ENCODE peak calls at places on chromosomes 11 and 22, in ten cellular contexts. One of them, this sample, is unnamed.

GRCh38 chr22:38935023-38935422 is 22.4 kb upstream of the APOBEC3A start:
- DNase-seq in adipocyte: no peak
- DNase-seq in IMR-90: no peak
- DNase-seq in Peyer's patch: peak; percentile 97
- DNase-seq in mesenchymal stem cell: no peak
- DNase-seq in MM.1S: no peak
- DNase-seq in heart left ventricle: peak; percentile 83
- DNase-seq in fibroblast of lung: no peak
- DNase-seq in upper lobe of right lung: peak; percentile 96
- DNase-seq in mammary epithelial cell: peak; percentile 54
- DNase-seq in this sample: no peak

GRCh38 chr22:43901976-43902643 is 10.3 kb upstream of the PNPLA5 start:
- DNase-seq in mammary epithelial cell: no peak
- DNase-seq in upper lobe of right lung: no peak
- DNase-seq in MM.1S: no peak
- DNase-seq in Peyer's patch: no peak
- DNase-seq in fibroblast of lung: peak; percentile 97
- DNase-seq in heart left ventricle: no peak
- DNase-seq in IMR-90: peak; percentile 97
- DNase-seq in mesenchymal stem cell: peak; percentile 92
- DNase-seq in adipocyte: peak; percentile 81
- DNase-seq in this sample: no peak

GRCh38 chr22:35564975-35565867 is 24.6 kb downstream of the RASD2 start:
- DNase-seq in upper lobe of right lung: no peak
- DNase-seq in MM.1S: no peak
- DNase-seq in Peyer's patch: no peak
- DNase-seq in adipocyte: peak; percentile 20
- DNase-seq in mesenchymal stem cell: no peak
- DNase-seq in mammary epithelial cell: no peak
- DNase-seq in fibroblast of lung: peak; percentile 80
- DNase-seq in IMR-90: peak; percentile 78
- DNase-seq in heart left ventricle: no peak
- DNase-seq in this sample: no peak

GRCh38 chr11:85755285-85755684 is 55.7 kb downstream of the SYTL2 start:
- DNase-seq in heart left ventricle: no peak
- DNase-seq in IMR-90: no peak
- DNase-seq in MM.1S: no peak
- DNase-seq in mesenchymal stem cell: no peak
- DNase-seq in adipocyte: no peak
- DNase-seq in upper lobe of right lung: no peak
- DNase-seq in mammary epithelial cell: no peak
- DNase-seq in fibroblast of lung: no peak
- DNase-seq in Peyer's patch: no peak
- DNase-seq in this sample: no peak

GRCh38 chr11:132234878-132235277 is 864.5 kb downstream of the NTM start:
- DNase-seq in fibroblast of lung: peak; percentile 90
- DNase-seq in mammary epithelial cell: peak; percentile 23
- DNase-seq in mesenchymal stem cell: peak; percentile 7
- DNase-seq in Peyer's patch: no peak
- DNase-seq in MM.1S: no peak
- DNase-seq in heart left ventricle: no peak
- DNase-seq in adipocyte: peak; percentile 34
- DNase-seq in upper lobe of right lung: no peak
- DNase-seq in IMR-90: peak; percentile 93
- DNase-seq in this sample: no peak

GRCh38 chr11:94023856-94024255 is 2.7 kb downstream of the HEPHL1 start:
- DNase-seq in fibroblast of lung: no peak
- DNase-seq in adipocyte: no peak
- DNase-seq in Peyer's patch: no peak
- DNase-seq in MM.1S: no peak
- DNase-seq in heart left ventricle: no peak
- DNase-seq in IMR-90: no peak
- DNase-seq in mesenchymal stem cell: no peak
- DNase-seq in mammary epithelial cell: no peak
- DNase-seq in upper lobe of right lung: no peak
- DNase-seq in this sample: no peak

GRCh38 chr11:81995907-81996306 is 737.8 kb downstream of the FAM181B start:
- DNase-seq in mesenchymal stem cell: no peak
- DNase-seq in adipocyte: no peak
- DNase-seq in Peyer's patch: no peak
- DNase-seq in IMR-90: no peak
- DNase-seq in MM.1S: no peak
- DNase-seq in fibroblast of lung: no peak
- DNase-seq in heart left ventricle: no peak
- DNase-seq in mammary epithelial cell: no peak
- DNase-seq in upper lobe of right lung: no peak
- DNase-seq in this sample: no peak

GRCh38 chr11:46856605-46857339 is 10.7 kb upstream of the CKAP5 start:
- DNase-seq in Peyer's patch: no peak
- DNase-seq in mammary epithelial cell: no peak
- DNase-seq in adipocyte: no peak
- DNase-seq in fibroblast of lung: no peak
- DNase-seq in MM.1S: no peak
- DNase-seq in upper lobe of right lung: no peak
- DNase-seq in heart left ventricle: no peak
- DNase-seq in mesenchymal stem cell: no peak
- DNase-seq in IMR-90: no peak
- DNase-seq in this sample: no peak

GRCh38 chr11:9462172-9462799 is 1.5 kb downstream of the ZNF143 start:
- DNase-seq in IMR-90: peak; percentile 25
- DNase-seq in mesenchymal stem cell: peak; percentile 45
- DNase-seq in upper lobe of right lung: peak; percentile 33
- DNase-seq in mammary epithelial cell: peak; percentile 12
- DNase-seq in Peyer's patch: no peak
- DNase-seq in MM.1S: no peak
- DNase-seq in adipocyte: peak; percentile 49
- DNase-seq in heart left ventricle: no peak
- DNase-seq in fibroblast of lung: peak; percentile 53
- DNase-seq in this sample: no peak

GRCh38 chr22:29112102-29112501 is 39.3 kb downstream of the KREMEN1 start:
- DNase-seq in mesenchymal stem cell: no peak
- DNase-seq in Peyer's patch: no peak
- DNase-seq in mammary epithelial cell: no peak
- DNase-seq in fibroblast of lung: no peak
- DNase-seq in IMR-90: no peak
- DNase-seq in adipocyte: no peak
- DNase-seq in heart left ventricle: no peak
- DNase-seq in upper lobe of right lung: no peak
- DNase-seq in MM.1S: no peak
- DNase-seq in this sample: no peak

GRCh38 chr22:27748355-27749168 is 53.0 kb downstream of the MN1 start:
- DNase-seq in IMR-90: peak; percentile 58
- DNase-seq in upper lobe of right lung: peak; percentile 12
- DNase-seq in mammary epithelial cell: peak; percentile 76
- DNase-seq in mesenchymal stem cell: peak; percentile 81
- DNase-seq in adipocyte: peak; percentile 87
- DNase-seq in heart left ventricle: peak; percentile 45
- DNase-seq in Peyer's patch: no peak
- DNase-seq in fibroblast of lung: peak; percentile 90
- DNase-seq in MM.1S: no peak
- DNase-seq in this sample: no peak

GRCh38 chr11:120196857-120197253 is 14.0 kb upstream of the OAF start:
- DNase-seq in fibroblast of lung: no peak
- DNase-seq in MM.1S: no peak
- DNase-seq in upper lobe of right lung: no peak
- DNase-seq in adipocyte: no peak
- DNase-seq in mammary epithelial cell: no peak
- DNase-seq in mesenchymal stem cell: no peak
- DNase-seq in IMR-90: no peak
- DNase-seq in Peyer's patch: no peak
- DNase-seq in heart left ventricle: peak; percentile 4
- DNase-seq in this sample: no peak

GRCh38 chr11:120192831-120193625 is 17.8 kb upstream of the OAF start:
- DNase-seq in upper lobe of right lung: no peak
- DNase-seq in mammary epithelial cell: no peak
- DNase-seq in mesenchymal stem cell: no peak
- DNase-seq in MM.1S: no peak
- DNase-seq in Peyer's patch: no peak
- DNase-seq in IMR-90: no peak
- DNase-seq in heart left ventricle: peak; percentile 18
- DNase-seq in adipocyte: no peak
- DNase-seq in fibroblast of lung: no peak
- DNase-seq in this sample: no peak

GRCh38 chr11:120191058-120191457 is 19.8 kb upstream of the OAF start:
- DNase-seq in IMR-90: no peak
- DNase-seq in mesenchymal stem cell: no peak
- DNase-seq in adipocyte: no peak
- DNase-seq in MM.1S: no peak
- DNase-seq in upper lobe of right lung: no peak
- DNase-seq in heart left ventricle: no peak
- DNase-seq in mammary epithelial cell: no peak
- DNase-seq in Peyer's patch: no peak
- DNase-seq in fibroblast of lung: no peak
- DNase-seq in this sample: no peak

GRCh38 chr11:120195601-120196289 is 15.1 kb upstream of the OAF start:
- DNase-seq in mesenchymal stem cell: peak; percentile 46
- DNase-seq in heart left ventricle: peak; percentile 16
- DNase-seq in MM.1S: no peak
- DNase-seq in Peyer's patch: no peak
- DNase-seq in IMR-90: no peak
- DNase-seq in mammary epithelial cell: no peak
- DNase-seq in fibroblast of lung: no peak
- DNase-seq in adipocyte: no peak
- DNase-seq in upper lobe of right lung: no peak
- DNase-seq in this sample: no peak

DNA sequence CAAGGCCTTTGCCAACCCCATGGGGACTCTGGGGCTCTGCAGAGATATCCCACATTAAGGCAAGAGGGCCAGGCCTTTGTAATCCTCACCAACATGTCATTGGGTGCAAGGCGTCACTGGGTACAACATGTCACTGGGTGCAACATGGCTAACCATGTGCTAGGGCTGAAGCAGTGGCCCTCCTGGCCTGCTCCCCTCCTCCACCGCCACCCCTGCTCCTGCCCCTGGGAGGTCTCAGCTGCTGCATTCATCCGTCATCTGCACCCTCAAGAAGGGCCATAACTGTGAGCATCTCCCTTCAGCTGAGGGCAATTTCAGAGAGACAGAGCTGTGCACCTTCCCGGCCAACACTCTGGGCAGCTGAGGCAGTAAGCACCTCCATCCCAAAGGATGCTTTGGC is 16.7 kb upstream of the OAF start:
- DNase-seq in adipocyte: no peak
- DNase-seq in mesenchymal stem cell: no peak
- DNase-seq in fibroblast of lung: no peak
- DNase-seq in IMR-90: no peak
- DNase-seq in Peyer's patch: no peak
- DNase-seq in mammary epithelial cell: no peak
- DNase-seq in MM.1S: no peak
- DNase-seq in heart left ventricle: peak; percentile 16
- DNase-seq in upper lobe of right lung: no peak
- DNase-seq in this sample: no peak
- H3K27me3 ChIP-seq in adipocyte: peaks cover 9% of the 10 kb centered on the region
- H3K27me3 ChIP-seq in mesenchymal stem cell: peaks cover 52% of the 10 kb centered on the region
- H3K27me3 ChIP-seq in fibroblast of lung: peaks cover 26% of the 10 kb centered on the region
- H3K27me3 ChIP-seq in IMR-90: peaks cover 69% of the 10 kb centered on the region
- H3K27me3 ChIP-seq in Peyer's patch: no peaks in the 10 kb centered on the region
- H3K27me3 ChIP-seq in mammary epithelial cell: peaks cover 2% of the 10 kb centered on the region
- H3K27me3 ChIP-seq in MM.1S: peaks cover 7% of the 10 kb centered on the region
- H3K27me3 ChIP-seq in heart left ventricle: no peaks in the 10 kb centered on the region
- H3K27me3 ChIP-seq in upper lobe of right lung: peaks cover 5% of the 10 kb centered on the region
- H3K27me3 ChIP-seq in this sample: no peaks in the 10 kb centered on the region

GRCh38 chr11:2945757-2946287 is 16.6 kb upstream of the PHLDA2 start:
- DNase-seq in Peyer's patch: no peak
- DNase-seq in MM.1S: no peak
- DNase-seq in heart left ventricle: no peak
- DNase-seq in upper lobe of right lung: no peak
- DNase-seq in IMR-90: no peak
- DNase-seq in mesenchymal stem cell: no peak
- DNase-seq in adipocyte: no peak
- DNase-seq in fibroblast of lung: no peak
- DNase-seq in mammary epithelial cell: no peak
- DNase-seq in this sample: no peak

GRCh38 chr11:2949920-2950319 is 20.7 kb upstream of the PHLDA2 start:
- DNase-seq in adipocyte: no peak
- DNase-seq in IMR-90: no peak
- DNase-seq in MM.1S: no peak
- DNase-seq in mammary epithelial cell: no peak
- DNase-seq in upper lobe of right lung: no peak
- DNase-seq in Peyer's patch: no peak
- DNase-seq in heart left ventricle: no peak
- DNase-seq in fibroblast of lung: no peak
- DNase-seq in mesenchymal stem cell: no peak
- DNase-seq in this sample: no peak

GRCh38 chr11:2944953-2945756 is 15.9 kb upstream of the PHLDA2 start:
- DNase-seq in MM.1S: no peak
- DNase-seq in IMR-90: peak; percentile 90
- DNase-seq in mammary epithelial cell: peak; percentile 62
- DNase-seq in fibroblast of lung: peak; percentile 94
- DNase-seq in heart left ventricle: peak; percentile 94
- DNase-seq in mesenchymal stem cell: peak; percentile 92
- DNase-seq in adipocyte: peak; percentile 96
- DNase-seq in upper lobe of right lung: peak; percentile 97
- DNase-seq in Peyer's patch: peak; percentile 89
- DNase-seq in this sample: peak; percentile 48

GRCh38 chr11:2950825-2951224 is 21.6 kb upstream of the PHLDA2 start:
- DNase-seq in upper lobe of right lung: no peak
- DNase-seq in heart left ventricle: no peak
- DNase-seq in IMR-90: peak; percentile 28
- DNase-seq in adipocyte: no peak
- DNase-seq in fibroblast of lung: peak; percentile 69
- DNase-seq in mesenchymal stem cell: peak; percentile 59
- DNase-seq in Peyer's patch: no peak
- DNase-seq in MM.1S: no peak
- DNase-seq in mammary epithelial cell: no peak
- DNase-seq in this sample: no peak

GRCh38 chr11:2947744-2948143 is 18.5 kb upstream of the PHLDA2 start:
- DNase-seq in adipocyte: no peak
- DNase-seq in MM.1S: no peak
- DNase-seq in mammary epithelial cell: no peak
- DNase-seq in heart left ventricle: no peak
- DNase-seq in IMR-90: no peak
- DNase-seq in fibroblast of lung: no peak
- DNase-seq in upper lobe of right lung: no peak
- DNase-seq in Peyer's patch: no peak
- DNase-seq in mesenchymal stem cell: no peak
- DNase-seq in this sample: no peak
- H3K36me3 ChIP-seq in adipocyte: peaks cover 63% of the 10 kb centered on the region
- H3K36me3 ChIP-seq in MM.1S: peaks cover 43% of the 10 kb centered on the region
- H3K36me3 ChIP-seq in mammary epithelial cell: peaks cover 29% of the 10 kb centered on the region
- H3K36me3 ChIP-seq in heart left ventricle: peaks cover 69% of the 10 kb centered on the region
- H3K36me3 ChIP-seq in IMR-90: peaks cover 41% of the 10 kb centered on the region
- H3K36me3 ChIP-seq in fibroblast of lung: peaks cover 18% of the 10 kb centered on the region
- H3K36me3 ChIP-seq in upper lobe of right lung: peaks cover 65% of the 10 kb centered on the region
- H3K36me3 ChIP-seq in Peyer's patch: no peaks in the 10 kb centered on the region
- H3K36me3 ChIP-seq in mesenchymal stem cell: peaks cover 67% of the 10 kb centered on the region
- H3K36me3 ChIP-seq in this sample: peaks cover 55% of the 10 kb centered on the region

GRCh38 chr11:43580735-43581369 is 99.7 kb upstream of the HSD17B12 start:
- DNase-seq in MM.1S: no peak
- DNase-seq in heart left ventricle: no peak
- DNase-seq in Peyer's patch: no peak
- DNase-seq in fibroblast of lung: no peak
- DNase-seq in mesenchymal stem cell: no peak
- DNase-seq in IMR-90: peak; percentile 24
- DNase-seq in upper lobe of right lung: no peak
- DNase-seq in mammary epithelial cell: no peak
- DNase-seq in adipocyte: peak; percentile 16
- DNase-seq in this sample: no peak
- H3K27me3 ChIP-seq in MM.1S: peaks cover 75% of the 10 kb centered on the region
- H3K27me3 ChIP-seq in heart left ventricle: peaks cover 49% of the 10 kb centered on the region
- H3K27me3 ChIP-seq in Peyer's patch: peaks cover 65% of the 10 kb centered on the region
- H3K27me3 ChIP-seq in fibroblast of lung: peaks cover 66% of the 10 kb centered on the region
- H3K27me3 ChIP-seq in mesenchymal stem cell: peaks cover 92% of the 10 kb centered on the region
- H3K27me3 ChIP-seq in IMR-90: peaks cover 78% of the 10 kb centered on the region
- H3K27me3 ChIP-seq in upper lobe of right lung: peaks cover 91% of the 10 kb centered on the region
- H3K27me3 ChIP-seq in mammary epithelial cell: peaks cover 64% of the 10 kb centered on the region
- H3K27me3 ChIP-seq in adipocyte: peaks cover 57% of the 10 kb centered on the region
- H3K27me3 ChIP-seq in this sample: peaks cover 11% of the 10 kb centered on the region

GRCh38 chr11:110251837-110252236 is 44.6 kb downstream of the RDX start:
- DNase-seq in heart left ventricle: peak; percentile 52
- DNase-seq in MM.1S: no peak
- DNase-seq in adipocyte: peak; percentile 70
- DNase-seq in Peyer's patch: no peak
- DNase-seq in fibroblast of lung: peak; percentile 77
- DNase-seq in upper lobe of right lung: no peak
- DNase-seq in IMR-90: peak; percentile 65
- DNase-seq in mammary epithelial cell: peak; percentile 87
- DNase-seq in mesenchymal stem cell: peak; percentile 29
- DNase-seq in this sample: no peak
- H3K36me3 ChIP-seq in heart left ventricle: peaks cover 81% of the 10 kb centered on the region
- H3K36me3 ChIP-seq in MM.1S: peaks cover 4% of the 10 kb centered on the region
- H3K36me3 ChIP-seq in adipocyte: peaks cover 77% of the 10 kb centered on the region
- H3K36me3 ChIP-seq in Peyer's patch: no peaks in the 10 kb centered on the region
- H3K36me3 ChIP-seq in fibroblast of lung: peaks cover 3% of the 10 kb centered on the region
- H3K36me3 ChIP-seq in upper lobe of right lung: peaks cover 63% of the 10 kb centered on the region
- H3K36me3 ChIP-seq in IMR-90: peaks cover 12% of the 10 kb centered on the region
- H3K36me3 ChIP-seq in mammary epithelial cell: peaks cover 29% of the 10 kb centered on the region
- H3K36me3 ChIP-seq in mesenchymal stem cell: peaks cover 62% of the 10 kb centered on the region
- H3K36me3 ChIP-seq in this sample: no peaks in the 10 kb centered on the region